ENCODE peak calls at places on chromosomes 1 and 21, in six cellular contexts. One of them, this sample, is unnamed. For H3K27me3, the result is how much of the 10 kb centered on the place peaks cover.

GRCh38 chr1:148263906-148264255 is 111.8 kb upstream of the NBPF11 start:
- DNase-seq in psoas muscle: no peak
- DNase-seq in kidney epithelial cell: no peak
- DNase-seq in heart right ventricle: no peak
- DNase-seq in bronchial epithelial cell: no peak
- DNase-seq in Peyer's patch: peak
- DNase-seq in this sample: no peak

GRCh38 chr1:220084460-220084859 is 5.1 kb downstream of the BPNT1 start:
- DNase-seq in bronchial epithelial cell: peak
- DNase-seq in Peyer's patch: no peak
- DNase-seq in heart right ventricle: no peak
- DNase-seq in psoas muscle: no peak
- DNase-seq in kidney epithelial cell: no peak
- DNase-seq in this sample: no peak

GRCh38 chr1:244316986-244317655 is 134.6 kb downstream of the ADSS2 start:
- DNase-seq in heart right ventricle: no peak
- DNase-seq in kidney epithelial cell: no peak
- DNase-seq in Peyer's patch: no peak
- DNase-seq in bronchial epithelial cell: no peak
- DNase-seq in psoas muscle: no peak
- DNase-seq in this sample: no peak

GRCh38 chr1:93675931-93676330 is 5.7 kb downstream of the BCAR3 start:
- DNase-seq in psoas muscle: no peak
- DNase-seq in heart right ventricle: no peak
- DNase-seq in kidney epithelial cell: no peak
- DNase-seq in bronchial epithelial cell: no peak
- DNase-seq in Peyer's patch: no peak
- DNase-seq in this sample: no peak

GRCh38 chr1:34928865-34929496 is 469 bp downstream of the DLGAP3 start:
- DNase-seq in Peyer's patch: no peak
- DNase-seq in heart right ventricle: no peak
- DNase-seq in bronchial epithelial cell: no peak
- DNase-seq in kidney epithelial cell: no peak
- DNase-seq in psoas muscle: no peak
- DNase-seq in this sample: no peak

GRCh38 chr1:203267912-203268311 is 37.4 kb upstream of the BTG2 start:
- DNase-seq in kidney epithelial cell: no peak
- DNase-seq in heart right ventricle: no peak
- DNase-seq in Peyer's patch: no peak
- DNase-seq in psoas muscle: no peak
- DNase-seq in bronchial epithelial cell: no peak
- DNase-seq in this sample: no peak

GRCh38 chr1:54331091-54331772 is 75.0 kb downstream of the SSBP3 start:
- DNase-seq in kidney epithelial cell: no peak
- DNase-seq in psoas muscle: no peak
- DNase-seq in bronchial epithelial cell: no peak
- DNase-seq in heart right ventricle: no peak
- DNase-seq in Peyer's patch: no peak
- DNase-seq in this sample: peak

GRCh38 chr1:109760581-109761226 is 3.0 kb downstream of the EPS8L3 start:
- DNase-seq in Peyer's patch: peak
- DNase-seq in kidney epithelial cell: no peak
- DNase-seq in heart right ventricle: no peak
- DNase-seq in psoas muscle: no peak
- DNase-seq in bronchial epithelial cell: no peak
- DNase-seq in this sample: no peak

GRCh38 chr21:16424331-16424749 is 694.6 kb downstream of the USP25 start:
- DNase-seq in bronchial epithelial cell: peak
- DNase-seq in kidney epithelial cell: no peak
- DNase-seq in heart right ventricle: no peak
- DNase-seq in Peyer's patch: no peak
- DNase-seq in psoas muscle: no peak
- DNase-seq in this sample: no peak

GRCh38 chr1:87972818-87973217 is 644.1 kb downstream of the LMO4 start:
- DNase-seq in heart right ventricle: no peak
- DNase-seq in kidney epithelial cell: no peak
- DNase-seq in Peyer's patch: no peak
- DNase-seq in psoas muscle: no peak
- DNase-seq in bronchial epithelial cell: no peak
- DNase-seq in this sample: no peak

GRCh38 chr1:234400773-234401172 is 27.5 kb downstream of the COA6 start:
- DNase-seq in kidney epithelial cell: no peak
- DNase-seq in heart right ventricle: no peak
- DNase-seq in Peyer's patch: no peak
- DNase-seq in psoas muscle: no peak
- DNase-seq in bronchial epithelial cell: no peak
- DNase-seq in this sample: no peak

GRCh38 chr1:82517586-82517985 is 716.9 kb downstream of the ADGRL2 start:
- DNase-seq in heart right ventricle: peak
- DNase-seq in kidney epithelial cell: no peak
- DNase-seq in psoas muscle: no peak
- DNase-seq in bronchial epithelial cell: no peak
- DNase-seq in Peyer's patch: no peak
- DNase-seq in this sample: no peak

GRCh38 chr21:38938343-38938742 is 132.6 kb downstream of the ETS2 start:
- DNase-seq in kidney epithelial cell: no peak
- DNase-seq in Peyer's patch: peak
- DNase-seq in heart right ventricle: no peak
- DNase-seq in bronchial epithelial cell: no peak
- DNase-seq in psoas muscle: no peak
- DNase-seq in this sample: no peak

GRCh38 chr1:167747988-167748387 is 26.2 kb downstream of the MPZL1 start:
- DNase-seq in bronchial epithelial cell: no peak
- DNase-seq in kidney epithelial cell: no peak
- DNase-seq in heart right ventricle: no peak
- DNase-seq in psoas muscle: no peak
- DNase-seq in Peyer's patch: no peak
- DNase-seq in this sample: no peak

DNA sequence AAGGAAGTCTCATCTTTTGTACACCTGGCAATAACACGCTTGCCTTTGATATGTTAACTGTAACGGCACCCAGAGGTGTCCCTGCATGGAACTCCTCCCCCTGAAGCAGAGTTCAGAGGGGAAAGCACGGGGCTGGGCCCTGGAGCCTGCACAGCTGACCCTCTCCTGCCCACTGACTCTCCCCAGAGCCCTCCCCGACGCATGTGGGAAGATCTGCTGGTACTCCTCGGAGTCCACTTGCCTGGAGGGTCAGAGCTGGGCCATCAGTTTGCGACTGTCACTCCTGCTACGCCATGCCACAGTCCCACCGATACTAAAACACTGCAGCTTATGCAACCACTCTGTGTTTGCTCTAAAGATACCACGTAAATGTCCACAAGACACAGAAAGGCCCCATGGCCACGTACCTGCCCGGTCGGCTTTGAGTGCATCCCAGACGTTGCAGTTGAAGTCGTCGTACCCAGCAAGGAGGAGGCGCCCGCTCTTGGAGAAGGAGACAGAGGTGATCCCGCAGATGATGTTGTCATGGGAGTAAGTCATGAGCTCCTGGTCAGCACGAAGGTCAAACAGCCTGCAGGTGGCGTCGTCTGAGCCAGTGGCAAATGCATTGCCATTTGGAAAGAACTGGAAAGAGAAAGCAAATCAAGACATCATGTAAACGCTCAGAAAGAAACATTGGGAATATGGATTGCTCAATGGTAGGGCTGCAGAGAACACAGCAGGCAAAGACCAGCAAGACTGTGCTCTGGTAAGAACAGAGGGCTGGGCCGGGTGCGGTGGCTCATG is 10.6 kb upstream of the NADK start:
- DNase-seq in psoas muscle: peak
- DNase-seq in Peyer's patch: peak
- DNase-seq in bronchial epithelial cell: no peak
- DNase-seq in kidney epithelial cell: no peak
- DNase-seq in heart right ventricle: no peak
- DNase-seq in this sample: no peak
- TF ChIP-seq CTCF in psoas muscle: peak
- TF ChIP-seq CTCF in Peyer's patch: no peak
- TF ChIP-seq CTCF in bronchial epithelial cell: peak
- TF ChIP-seq CTCF in kidney epithelial cell: peak
- TF ChIP-seq CTCF in heart right ventricle: peak
- TF ChIP-seq CTCF in this sample: peak

GRCh38 chr1:228000836-228001563 is 5.8 kb upstream of the WNT3A start:
- DNase-seq in psoas muscle: peak
- DNase-seq in bronchial epithelial cell: no peak
- DNase-seq in Peyer's patch: no peak
- DNase-seq in heart right ventricle: no peak
- DNase-seq in kidney epithelial cell: no peak
- DNase-seq in this sample: no peak
- H3K27me3 ChIP-seq in psoas muscle: under half
- H3K27me3 ChIP-seq in bronchial epithelial cell: under half
- H3K27me3 ChIP-seq in Peyer's patch: under half
- H3K27me3 ChIP-seq in heart right ventricle: under half
- H3K27me3 ChIP-seq in kidney epithelial cell: under half
- H3K27me3 ChIP-seq in this sample: under half

DNA sequence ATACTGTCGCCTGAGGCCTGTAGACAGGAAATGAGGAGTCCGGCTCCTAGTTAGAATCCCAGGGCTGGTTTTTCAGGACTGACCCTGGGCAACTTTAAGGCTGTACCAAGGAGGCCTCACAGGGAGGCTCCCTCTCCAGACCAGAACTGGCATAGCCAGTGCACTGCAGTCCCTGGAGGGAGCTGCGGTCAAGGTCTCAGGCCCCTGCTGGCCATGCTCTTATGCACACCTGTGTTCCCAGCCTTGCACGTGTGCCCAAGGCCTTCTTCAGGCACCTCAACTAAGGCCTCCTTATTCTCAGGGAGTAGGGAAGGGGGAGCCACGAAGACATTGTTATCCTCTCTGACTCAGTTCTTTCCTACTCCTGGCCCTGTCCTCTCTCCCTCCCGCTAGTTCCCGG is 22.0 kb upstream of the IFNAR1 start:
- DNase-seq in psoas muscle: no peak
- DNase-seq in bronchial epithelial cell: no peak
- DNase-seq in heart right ventricle: no peak
- DNase-seq in Peyer's patch: no peak
- DNase-seq in kidney epithelial cell: no peak
- DNase-seq in this sample: no peak
- TF ChIP-seq CTCF in psoas muscle: no peak
- TF ChIP-seq CTCF in bronchial epithelial cell: no peak
- TF ChIP-seq CTCF in heart right ventricle: no peak
- TF ChIP-seq CTCF in Peyer's patch: no peak
- TF ChIP-seq CTCF in kidney epithelial cell: no peak
- TF ChIP-seq CTCF in this sample: no peak

GRCh38 chr1:156644640-156645039 is 2.7 kb downstream of the BCAN start:
- DNase-seq in heart right ventricle: no peak
- DNase-seq in kidney epithelial cell: no peak
- DNase-seq in Peyer's patch: no peak
- DNase-seq in bronchial epithelial cell: no peak
- DNase-seq in psoas muscle: no peak
- DNase-seq in this sample: no peak

GRCh38 chr1:156644146-156644545 is 2.2 kb downstream of the BCAN start:
- DNase-seq in psoas muscle: no peak
- DNase-seq in bronchial epithelial cell: no peak
- DNase-seq in Peyer's patch: no peak
- DNase-seq in kidney epithelial cell: no peak
- DNase-seq in heart right ventricle: no peak
- DNase-seq in this sample: no peak

GRCh38 chr1:156642265-156643185 is 608 bp downstream of the BCAN start:
- DNase-seq in Peyer's patch: no peak
- DNase-seq in kidney epithelial cell: no peak
- DNase-seq in psoas muscle: peak
- DNase-seq in bronchial epithelial cell: no peak
- DNase-seq in heart right ventricle: no peak
- DNase-seq in this sample: no peak

GRCh38 chr1:156645058-156645457 is 3.1 kb downstream of the BCAN start:
- DNase-seq in kidney epithelial cell: no peak
- DNase-seq in psoas muscle: no peak
- DNase-seq in Peyer's patch: no peak
- DNase-seq in heart right ventricle: no peak
- DNase-seq in bronchial epithelial cell: no peak
- DNase-seq in this sample: no peak

GRCh38 chr1:156643266-156644092 is 1.6 kb downstream of the BCAN start:
- DNase-seq in kidney epithelial cell: no peak
- DNase-seq in Peyer's patch: no peak
- DNase-seq in heart right ventricle: no peak
- DNase-seq in psoas muscle: no peak
- DNase-seq in bronchial epithelial cell: no peak
- DNase-seq in this sample: no peak
- H3K27me3 ChIP-seq in kidney epithelial cell: half or more
- H3K27me3 ChIP-seq in Peyer's patch: under half
- H3K27me3 ChIP-seq in heart right ventricle: half or more
- H3K27me3 ChIP-seq in psoas muscle: under half
- H3K27me3 ChIP-seq in bronchial epithelial cell: half or more
- H3K27me3 ChIP-seq in this sample: half or more

GRCh38 chr1:26788515-26788785 is 700 bp downstream of the PIGV start:
- DNase-seq in heart right ventricle: no peak
- DNase-seq in kidney epithelial cell: no peak
- DNase-seq in bronchial epithelial cell: no peak
- DNase-seq in psoas muscle: no peak
- DNase-seq in Peyer's patch: no peak
- DNase-seq in this sample: no peak

GRCh38 chr1:26787381-26787705 is 407 bp upstream of the PIGV start:
- DNase-seq in bronchial epithelial cell: peak
- DNase-seq in heart right ventricle: peak
- DNase-seq in psoas muscle: no peak
- DNase-seq in kidney epithelial cell: no peak
- DNase-seq in Peyer's patch: peak
- DNase-seq in this sample: no peak

GRCh38 chr1:26786437-26787380 is 1.0 kb upstream of the PIGV start:
- DNase-seq in psoas muscle: peak
- DNase-seq in Peyer's patch: peak
- DNase-seq in bronchial epithelial cell: no peak
- DNase-seq in heart right ventricle: peak
- DNase-seq in kidney epithelial cell: no peak
- DNase-seq in this sample: peak

GRCh38 chr1:26788836-26789611 is 1.3 kb downstream of the PIGV start:
- DNase-seq in psoas muscle: peak
- DNase-seq in bronchial epithelial cell: peak
- DNase-seq in kidney epithelial cell: no peak
- DNase-seq in Peyer's patch: peak
- DNase-seq in heart right ventricle: peak
- DNase-seq in this sample: no peak

DNA sequence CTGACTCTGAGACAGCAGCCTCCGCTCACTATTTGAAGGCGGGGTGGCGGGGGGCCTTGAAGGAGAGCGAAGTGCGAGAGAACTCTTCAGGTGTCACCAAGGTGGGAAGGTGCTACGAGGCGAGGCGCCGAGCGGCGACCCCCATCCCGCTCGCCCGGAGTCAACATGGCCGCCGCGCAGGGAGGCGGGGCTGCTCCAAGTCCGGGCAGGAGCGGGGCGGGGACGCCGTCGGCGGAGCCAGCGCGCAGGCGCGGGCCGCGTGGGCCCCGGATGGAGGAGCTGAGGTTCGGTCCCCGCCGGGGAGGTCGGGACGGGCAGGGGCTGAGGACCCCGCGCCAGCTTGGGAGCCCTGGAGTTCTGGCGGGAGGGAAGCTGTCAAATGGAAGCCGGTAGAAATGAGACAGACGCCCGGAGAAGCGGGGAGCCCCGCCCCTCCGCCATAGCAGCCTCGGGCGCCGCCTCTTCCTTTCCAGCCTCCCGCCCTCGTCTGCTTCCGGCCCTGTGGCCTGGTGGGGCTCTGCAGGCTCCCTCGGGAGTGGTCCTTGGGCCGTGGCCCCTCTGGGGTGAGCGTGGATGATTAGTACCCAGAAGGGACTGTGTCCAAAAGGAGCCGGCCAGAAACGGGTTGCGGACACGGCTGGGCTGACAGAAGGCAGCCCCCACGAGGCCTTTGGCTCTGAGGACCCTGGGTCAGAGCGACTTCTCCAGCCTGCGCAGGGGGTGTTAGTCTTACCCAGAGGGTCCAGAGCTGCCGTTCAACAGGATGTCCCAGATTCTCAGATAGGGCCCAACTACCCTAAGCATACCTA is at the start of gene PIGV:
- DNase-seq in Peyer's patch: peak
- DNase-seq in bronchial epithelial cell: peak
- DNase-seq in kidney epithelial cell: no peak
- DNase-seq in heart right ventricle: peak
- DNase-seq in psoas muscle: peak
- DNase-seq in this sample: no peak
- TF ChIP-seq CTCF in Peyer's patch: peak
- TF ChIP-seq CTCF in bronchial epithelial cell: no peak
- TF ChIP-seq CTCF in kidney epithelial cell: peak
- TF ChIP-seq CTCF in heart right ventricle: peak
- TF ChIP-seq CTCF in psoas muscle: no peak
- TF ChIP-seq CTCF in this sample: no peak